ENCODE peak calls at places on chromosomes 3 and 15, in nine cellular contexts. One of them, this sample, is unnamed.
A peak's percentile ranks its signal among the peaks of the same experiment; 100 is the strongest.

GRCh38 chr3:141797819-141798405 is 34.7 kb downstream of the GRK7 start:
- DNase-seq in posterior cingulate gyrus: no peak
- DNase-seq in activated naive CD8-positive, alpha-beta T cell treated with anti-CD3 and anti-CD28 coated beads, Interleukin-2, amount 50 U/mL, for 24 hours: peak; percentile 11
- DNase-seq in thoracic aorta: no peak
- DNase-seq in esophagus squamous epithelium: no peak
- DNase-seq in stimulated activated CD8-positive, alpha-beta memory T cell treated with anti-CD3 and anti-CD28 coated beads, Interleukin-15, amount 100 ng/mL, for 1 hour: no peak
- DNase-seq in SJCRH30: no peak
- DNase-seq in IMR-90: no peak
- DNase-seq in cardiac fibroblast: no peak
- DNase-seq in this sample: no peak

GRCh38 chr15:84722628-84723027 is 6.7 kb upstream of the SEC11A start:
- DNase-seq in posterior cingulate gyrus: no peak
- DNase-seq in activated naive CD8-positive, alpha-beta T cell treated with anti-CD3 and anti-CD28 coated beads, Interleukin-2, amount 50 U/mL, for 24 hours: no peak
- DNase-seq in thoracic aorta: no peak
- DNase-seq in esophagus squamous epithelium: no peak
- DNase-seq in stimulated activated CD8-positive, alpha-beta memory T cell treated with anti-CD3 and anti-CD28 coated beads, Interleukin-15, amount 100 ng/mL, for 1 hour: no peak
- DNase-seq in SJCRH30: no peak
- DNase-seq in IMR-90: no peak
- DNase-seq in cardiac fibroblast: no peak
- DNase-seq in this sample: no peak

GRCh38 chr3:468172-468571 is 271.6 kb downstream of the CHL1 start:
- DNase-seq in posterior cingulate gyrus: no peak
- DNase-seq in activated naive CD8-positive, alpha-beta T cell treated with anti-CD3 and anti-CD28 coated beads, Interleukin-2, amount 50 U/mL, for 24 hours: no peak
- DNase-seq in thoracic aorta: no peak
- DNase-seq in esophagus squamous epithelium: no peak
- DNase-seq in stimulated activated CD8-positive, alpha-beta memory T cell treated with anti-CD3 and anti-CD28 coated beads, Interleukin-15, amount 100 ng/mL, for 1 hour: no peak
- DNase-seq in SJCRH30: peak; percentile 31
- DNase-seq in IMR-90: no peak
- DNase-seq in cardiac fibroblast: no peak
- DNase-seq in this sample: no peak

GRCh38 chr3:87206635-87207034 is 20.5 kb upstream of the CHMP2B start:
- DNase-seq in posterior cingulate gyrus: no peak
- DNase-seq in activated naive CD8-positive, alpha-beta T cell treated with anti-CD3 and anti-CD28 coated beads, Interleukin-2, amount 50 U/mL, for 24 hours: no peak
- DNase-seq in thoracic aorta: no peak
- DNase-seq in esophagus squamous epithelium: no peak
- DNase-seq in stimulated activated CD8-positive, alpha-beta memory T cell treated with anti-CD3 and anti-CD28 coated beads, Interleukin-15, amount 100 ng/mL, for 1 hour: no peak
- DNase-seq in SJCRH30: no peak
- DNase-seq in IMR-90: no peak
- DNase-seq in cardiac fibroblast: no peak
- DNase-seq in this sample: no peak

GRCh38 chr3:87437765-87438164 is 161.4 kb upstream of the POU1F1 start:
- DNase-seq in posterior cingulate gyrus: no peak
- DNase-seq in activated naive CD8-positive, alpha-beta T cell treated with anti-CD3 and anti-CD28 coated beads, Interleukin-2, amount 50 U/mL, for 24 hours: no peak
- DNase-seq in thoracic aorta: no peak
- DNase-seq in esophagus squamous epithelium: no peak
- DNase-seq in stimulated activated CD8-positive, alpha-beta memory T cell treated with anti-CD3 and anti-CD28 coated beads, Interleukin-15, amount 100 ng/mL, for 1 hour: no peak
- DNase-seq in SJCRH30: no peak
- DNase-seq in IMR-90: no peak
- DNase-seq in cardiac fibroblast: no peak
- DNase-seq in this sample: no peak

GRCh38 chr3:174355505-174355904 is 503.6 kb upstream of the NAALADL2 start:
- DNase-seq in posterior cingulate gyrus: no peak
- DNase-seq in activated naive CD8-positive, alpha-beta T cell treated with anti-CD3 and anti-CD28 coated beads, Interleukin-2, amount 50 U/mL, for 24 hours: no peak
- DNase-seq in thoracic aorta: no peak
- DNase-seq in esophagus squamous epithelium: no peak
- DNase-seq in stimulated activated CD8-positive, alpha-beta memory T cell treated with anti-CD3 and anti-CD28 coated beads, Interleukin-15, amount 100 ng/mL, for 1 hour: no peak
- DNase-seq in SJCRH30: peak; percentile 38
- DNase-seq in IMR-90: peak; percentile 28
- DNase-seq in cardiac fibroblast: peak; percentile 30
- DNase-seq in this sample: no peak

GRCh38 chr15:31480356-31481058 is 153.9 kb downstream of the KLF13 start:
- DNase-seq in posterior cingulate gyrus: no peak
- DNase-seq in activated naive CD8-positive, alpha-beta T cell treated with anti-CD3 and anti-CD28 coated beads, Interleukin-2, amount 50 U/mL, for 24 hours: no peak
- DNase-seq in thoracic aorta: no peak
- DNase-seq in esophagus squamous epithelium: no peak
- DNase-seq in stimulated activated CD8-positive, alpha-beta memory T cell treated with anti-CD3 and anti-CD28 coated beads, Interleukin-15, amount 100 ng/mL, for 1 hour: no peak
- DNase-seq in SJCRH30: no peak
- DNase-seq in IMR-90: no peak
- DNase-seq in cardiac fibroblast: no peak
- DNase-seq in this sample: peak; percentile 18

GRCh38 chr15:99708563-99708962 is 24.7 kb downstream of the LYSMD4 start:
- DNase-seq in posterior cingulate gyrus: peak; percentile 47
- DNase-seq in activated naive CD8-positive, alpha-beta T cell treated with anti-CD3 and anti-CD28 coated beads, Interleukin-2, amount 50 U/mL, for 24 hours: no peak
- DNase-seq in thoracic aorta: peak; percentile 69
- DNase-seq in esophagus squamous epithelium: no peak
- DNase-seq in stimulated activated CD8-positive, alpha-beta memory T cell treated with anti-CD3 and anti-CD28 coated beads, Interleukin-15, amount 100 ng/mL, for 1 hour: no peak
- DNase-seq in SJCRH30: no peak
- DNase-seq in IMR-90: peak; percentile 91
- DNase-seq in cardiac fibroblast: peak; percentile 93
- DNase-seq in this sample: no peak

GRCh38 chr3:39404943-39405686 is 1.4 kb upstream of the RPSA start:
- DNase-seq in posterior cingulate gyrus: no peak
- DNase-seq in activated naive CD8-positive, alpha-beta T cell treated with anti-CD3 and anti-CD28 coated beads, Interleukin-2, amount 50 U/mL, for 24 hours: no peak
- DNase-seq in thoracic aorta: no peak
- DNase-seq in esophagus squamous epithelium: no peak
- DNase-seq in stimulated activated CD8-positive, alpha-beta memory T cell treated with anti-CD3 and anti-CD28 coated beads, Interleukin-15, amount 100 ng/mL, for 1 hour: no peak
- DNase-seq in SJCRH30: no peak
- DNase-seq in IMR-90: no peak
- DNase-seq in cardiac fibroblast: no peak
- DNase-seq in this sample: no peak

GRCh38 chr15:49675051-49675450 is 54.2 kb downstream of the DTWD1 start:
- DNase-seq in posterior cingulate gyrus: no peak
- DNase-seq in activated naive CD8-positive, alpha-beta T cell treated with anti-CD3 and anti-CD28 coated beads, Interleukin-2, amount 50 U/mL, for 24 hours: no peak
- DNase-seq in thoracic aorta: no peak
- DNase-seq in esophagus squamous epithelium: no peak
- DNase-seq in stimulated activated CD8-positive, alpha-beta memory T cell treated with anti-CD3 and anti-CD28 coated beads, Interleukin-15, amount 100 ng/mL, for 1 hour: no peak
- DNase-seq in SJCRH30: peak; percentile 9
- DNase-seq in IMR-90: peak; percentile 87
- DNase-seq in cardiac fibroblast: peak; percentile 82
- DNase-seq in this sample: no peak

GRCh38 chr3:116145613-116146012 is 299.7 kb downstream of the LSAMP start:
- DNase-seq in posterior cingulate gyrus: no peak
- DNase-seq in activated naive CD8-positive, alpha-beta T cell treated with anti-CD3 and anti-CD28 coated beads, Interleukin-2, amount 50 U/mL, for 24 hours: no peak
- DNase-seq in thoracic aorta: no peak
- DNase-seq in esophagus squamous epithelium: no peak
- DNase-seq in stimulated activated CD8-positive, alpha-beta memory T cell treated with anti-CD3 and anti-CD28 coated beads, Interleukin-15, amount 100 ng/mL, for 1 hour: no peak
- DNase-seq in SJCRH30: no peak
- DNase-seq in IMR-90: no peak
- DNase-seq in cardiac fibroblast: no peak
- DNase-seq in this sample: no peak

GRCh38 chr3:32686713-32687112 is 1.7 kb downstream of the CNOT10 start:
- DNase-seq in posterior cingulate gyrus: no peak
- DNase-seq in activated naive CD8-positive, alpha-beta T cell treated with anti-CD3 and anti-CD28 coated beads, Interleukin-2, amount 50 U/mL, for 24 hours: no peak
- DNase-seq in thoracic aorta: no peak
- DNase-seq in esophagus squamous epithelium: no peak
- DNase-seq in stimulated activated CD8-positive, alpha-beta memory T cell treated with anti-CD3 and anti-CD28 coated beads, Interleukin-15, amount 100 ng/mL, for 1 hour: no peak
- DNase-seq in SJCRH30: no peak
- DNase-seq in IMR-90: no peak
- DNase-seq in cardiac fibroblast: no peak
- DNase-seq in this sample: no peak

GRCh38 chr3:43691120-43692002 is 623 bp downstream of the ABHD5 start:
- DNase-seq in posterior cingulate gyrus: no peak
- DNase-seq in activated naive CD8-positive, alpha-beta T cell treated with anti-CD3 and anti-CD28 coated beads, Interleukin-2, amount 50 U/mL, for 24 hours: peak; percentile 52
- DNase-seq in thoracic aorta: peak; percentile 36
- DNase-seq in esophagus squamous epithelium: no peak
- DNase-seq in stimulated activated CD8-positive, alpha-beta memory T cell treated with anti-CD3 and anti-CD28 coated beads, Interleukin-15, amount 100 ng/mL, for 1 hour: no peak
- DNase-seq in SJCRH30: peak; percentile 59
- DNase-seq in IMR-90: peak; percentile 22
- DNase-seq in cardiac fibroblast: peak; percentile 54
- DNase-seq in this sample: peak; percentile 57

GRCh38 chr15:48402778-48403177 is 71.5 kb downstream of the DUT start:
- DNase-seq in posterior cingulate gyrus: no peak
- DNase-seq in activated naive CD8-positive, alpha-beta T cell treated with anti-CD3 and anti-CD28 coated beads, Interleukin-2, amount 50 U/mL, for 24 hours: no peak
- DNase-seq in thoracic aorta: no peak
- DNase-seq in esophagus squamous epithelium: no peak
- DNase-seq in stimulated activated CD8-positive, alpha-beta memory T cell treated with anti-CD3 and anti-CD28 coated beads, Interleukin-15, amount 100 ng/mL, for 1 hour: no peak
- DNase-seq in SJCRH30: peak; percentile 13
- DNase-seq in IMR-90: no peak
- DNase-seq in cardiac fibroblast: no peak
- DNase-seq in this sample: no peak

GRCh38 chr3:191065183-191065805 is 133.7 kb upstream of the OSTN start:
- DNase-seq in posterior cingulate gyrus: no peak
- DNase-seq in activated naive CD8-positive, alpha-beta T cell treated with anti-CD3 and anti-CD28 coated beads, Interleukin-2, amount 50 U/mL, for 24 hours: no peak
- DNase-seq in thoracic aorta: no peak
- DNase-seq in esophagus squamous epithelium: no peak
- DNase-seq in stimulated activated CD8-positive, alpha-beta memory T cell treated with anti-CD3 and anti-CD28 coated beads, Interleukin-15, amount 100 ng/mL, for 1 hour: no peak
- DNase-seq in SJCRH30: no peak
- DNase-seq in IMR-90: peak; percentile 80
- DNase-seq in cardiac fibroblast: peak; percentile 36
- DNase-seq in this sample: no peak

GRCh38 chr15:74958320-74958907 is 1.8 kb upstream of the RPP25 start:
- DNase-seq in posterior cingulate gyrus: peak; percentile 29
- DNase-seq in activated naive CD8-positive, alpha-beta T cell treated with anti-CD3 and anti-CD28 coated beads, Interleukin-2, amount 50 U/mL, for 24 hours: no peak
- DNase-seq in thoracic aorta: peak; percentile 32
- DNase-seq in esophagus squamous epithelium: no peak
- DNase-seq in stimulated activated CD8-positive, alpha-beta memory T cell treated with anti-CD3 and anti-CD28 coated beads, Interleukin-15, amount 100 ng/mL, for 1 hour: no peak
- DNase-seq in SJCRH30: peak; percentile 26
- DNase-seq in IMR-90: no peak
- DNase-seq in cardiac fibroblast: peak; percentile 52
- DNase-seq in this sample: no peak

GRCh38 chr3:74375653-74376052 is 238.8 kb downstream of the CNTN3 start:
- DNase-seq in posterior cingulate gyrus: no peak
- DNase-seq in activated naive CD8-positive, alpha-beta T cell treated with anti-CD3 and anti-CD28 coated beads, Interleukin-2, amount 50 U/mL, for 24 hours: no peak
- DNase-seq in thoracic aorta: no peak
- DNase-seq in esophagus squamous epithelium: no peak
- DNase-seq in stimulated activated CD8-positive, alpha-beta memory T cell treated with anti-CD3 and anti-CD28 coated beads, Interleukin-15, amount 100 ng/mL, for 1 hour: no peak
- DNase-seq in SJCRH30: no peak
- DNase-seq in IMR-90: no peak
- DNase-seq in cardiac fibroblast: no peak
- DNase-seq in this sample: no peak

GRCh38 chr15:26716069-26716468 is 56.8 kb downstream of the GABRB3 start:
- DNase-seq in posterior cingulate gyrus: no peak
- DNase-seq in activated naive CD8-positive, alpha-beta T cell treated with anti-CD3 and anti-CD28 coated beads, Interleukin-2, amount 50 U/mL, for 24 hours: no peak
- DNase-seq in thoracic aorta: no peak
- DNase-seq in esophagus squamous epithelium: no peak
- DNase-seq in stimulated activated CD8-positive, alpha-beta memory T cell treated with anti-CD3 and anti-CD28 coated beads, Interleukin-15, amount 100 ng/mL, for 1 hour: no peak
- DNase-seq in SJCRH30: no peak
- DNase-seq in IMR-90: no peak
- DNase-seq in cardiac fibroblast: no peak
- DNase-seq in this sample: no peak

GRCh38 chr3:187522293-187522692 is 147.9 kb downstream of the SST start:
- DNase-seq in posterior cingulate gyrus: no peak
- DNase-seq in activated naive CD8-positive, alpha-beta T cell treated with anti-CD3 and anti-CD28 coated beads, Interleukin-2, amount 50 U/mL, for 24 hours: no peak
- DNase-seq in thoracic aorta: no peak
- DNase-seq in esophagus squamous epithelium: no peak
- DNase-seq in stimulated activated CD8-positive, alpha-beta memory T cell treated with anti-CD3 and anti-CD28 coated beads, Interleukin-15, amount 100 ng/mL, for 1 hour: no peak
- DNase-seq in SJCRH30: no peak
- DNase-seq in IMR-90: no peak
- DNase-seq in cardiac fibroblast: no peak
- DNase-seq in this sample: no peak

GRCh38 chr15:57156210-57156887 is 220.0 kb upstream of the CGNL1 start:
- DNase-seq in posterior cingulate gyrus: peak; percentile 47
- DNase-seq in activated naive CD8-positive, alpha-beta T cell treated with anti-CD3 and anti-CD28 coated beads, Interleukin-2, amount 50 U/mL, for 24 hours: no peak
- DNase-seq in thoracic aorta: no peak
- DNase-seq in esophagus squamous epithelium: no peak
- DNase-seq in stimulated activated CD8-positive, alpha-beta memory T cell treated with anti-CD3 and anti-CD28 coated beads, Interleukin-15, amount 100 ng/mL, for 1 hour: no peak
- DNase-seq in SJCRH30: no peak
- DNase-seq in IMR-90: no peak
- DNase-seq in cardiac fibroblast: peak; percentile 55
- DNase-seq in this sample: peak; percentile 14

GRCh38 chr3:27910456-27910855 is 188.3 kb upstream of the EOMES start:
- DNase-seq in posterior cingulate gyrus: no peak
- DNase-seq in activated naive CD8-positive, alpha-beta T cell treated with anti-CD3 and anti-CD28 coated beads, Interleukin-2, amount 50 U/mL, for 24 hours: no peak
- DNase-seq in thoracic aorta: no peak
- DNase-seq in esophagus squamous epithelium: no peak
- DNase-seq in stimulated activated CD8-positive, alpha-beta memory T cell treated with anti-CD3 and anti-CD28 coated beads, Interleukin-15, amount 100 ng/mL, for 1 hour: no peak
- DNase-seq in SJCRH30: no peak
- DNase-seq in IMR-90: no peak
- DNase-seq in cardiac fibroblast: peak; percentile 24
- DNase-seq in this sample: no peak

GRCh38 chr3:171878441-171879225 is 35.5 kb downstream of the TMEM212 start:
- DNase-seq in posterior cingulate gyrus: no peak
- DNase-seq in activated naive CD8-positive, alpha-beta T cell treated with anti-CD3 and anti-CD28 coated beads, Interleukin-2, amount 50 U/mL, for 24 hours: no peak
- DNase-seq in thoracic aorta: no peak
- DNase-seq in esophagus squamous epithelium: no peak
- DNase-seq in stimulated activated CD8-positive, alpha-beta memory T cell treated with anti-CD3 and anti-CD28 coated beads, Interleukin-15, amount 100 ng/mL, for 1 hour: no peak
- DNase-seq in SJCRH30: peak; percentile 32
- DNase-seq in IMR-90: peak; percentile 71
- DNase-seq in cardiac fibroblast: peak; percentile 84
- DNase-seq in this sample: no peak

GRCh38 chr3:179189764-179190163 is 41.6 kb downstream of the PIK3CA start:
- DNase-seq in posterior cingulate gyrus: no peak
- DNase-seq in activated naive CD8-positive, alpha-beta T cell treated with anti-CD3 and anti-CD28 coated beads, Interleukin-2, amount 50 U/mL, for 24 hours: no peak
- DNase-seq in thoracic aorta: no peak
- DNase-seq in esophagus squamous epithelium: no peak
- DNase-seq in stimulated activated CD8-positive, alpha-beta memory T cell treated with anti-CD3 and anti-CD28 coated beads, Interleukin-15, amount 100 ng/mL, for 1 hour: no peak
- DNase-seq in SJCRH30: peak; percentile 82
- DNase-seq in IMR-90: peak; percentile 84
- DNase-seq in cardiac fibroblast: peak; percentile 86
- DNase-seq in this sample: no peak

GRCh38 chr3:143643905-143644304 is 204.4 kb downstream of the SLC9A9 start:
- DNase-seq in posterior cingulate gyrus: no peak
- DNase-seq in activated naive CD8-positive, alpha-beta T cell treated with anti-CD3 and anti-CD28 coated beads, Interleukin-2, amount 50 U/mL, for 24 hours: no peak
- DNase-seq in thoracic aorta: no peak
- DNase-seq in esophagus squamous epithelium: no peak
- DNase-seq in stimulated activated CD8-positive, alpha-beta memory T cell treated with anti-CD3 and anti-CD28 coated beads, Interleukin-15, amount 100 ng/mL, for 1 hour: no peak
- DNase-seq in SJCRH30: no peak
- DNase-seq in IMR-90: no peak
- DNase-seq in cardiac fibroblast: no peak
- DNase-seq in this sample: no peak

GRCh38 chr3:114929971-114930732 is 216.9 kb downstream of the ZBTB20 start:
- DNase-seq in posterior cingulate gyrus: no peak
- DNase-seq in activated naive CD8-positive, alpha-beta T cell treated with anti-CD3 and anti-CD28 coated beads, Interleukin-2, amount 50 U/mL, for 24 hours: no peak
- DNase-seq in thoracic aorta: no peak
- DNase-seq in esophagus squamous epithelium: no peak
- DNase-seq in stimulated activated CD8-positive, alpha-beta memory T cell treated with anti-CD3 and anti-CD28 coated beads, Interleukin-15, amount 100 ng/mL, for 1 hour: no peak
- DNase-seq in SJCRH30: no peak
- DNase-seq in IMR-90: no peak
- DNase-seq in cardiac fibroblast: no peak
- DNase-seq in this sample: no peak

GRCh38 chr15:37967788-37968187 is 33.3 kb downstream of the TMCO5A start:
- DNase-seq in posterior cingulate gyrus: no peak
- DNase-seq in activated naive CD8-positive, alpha-beta T cell treated with anti-CD3 and anti-CD28 coated beads, Interleukin-2, amount 50 U/mL, for 24 hours: no peak
- DNase-seq in thoracic aorta: no peak
- DNase-seq in esophagus squamous epithelium: no peak
- DNase-seq in stimulated activated CD8-positive, alpha-beta memory T cell treated with anti-CD3 and anti-CD28 coated beads, Interleukin-15, amount 100 ng/mL, for 1 hour: no peak
- DNase-seq in SJCRH30: no peak
- DNase-seq in IMR-90: no peak
- DNase-seq in cardiac fibroblast: no peak
- DNase-seq in this sample: no peak

GRCh38 chr3:169400874-169401273 is 262.6 kb downstream of the MECOM start:
- DNase-seq in posterior cingulate gyrus: no peak
- DNase-seq in activated naive CD8-positive, alpha-beta T cell treated with anti-CD3 and anti-CD28 coated beads, Interleukin-2, amount 50 U/mL, for 24 hours: no peak
- DNase-seq in thoracic aorta: no peak
- DNase-seq in esophagus squamous epithelium: no peak
- DNase-seq in stimulated activated CD8-positive, alpha-beta memory T cell treated with anti-CD3 and anti-CD28 coated beads, Interleukin-15, amount 100 ng/mL, for 1 hour: no peak
- DNase-seq in SJCRH30: peak; percentile 61
- DNase-seq in IMR-90: no peak
- DNase-seq in cardiac fibroblast: no peak
- DNase-seq in this sample: no peak

GRCh38 chr15:91224750-91225380 is 124.8 kb downstream of the SV2B start:
- DNase-seq in posterior cingulate gyrus: peak; percentile 16
- DNase-seq in activated naive CD8-positive, alpha-beta T cell treated with anti-CD3 and anti-CD28 coated beads, Interleukin-2, amount 50 U/mL, for 24 hours: no peak
- DNase-seq in thoracic aorta: no peak
- DNase-seq in esophagus squamous epithelium: no peak
- DNase-seq in stimulated activated CD8-positive, alpha-beta memory T cell treated with anti-CD3 and anti-CD28 coated beads, Interleukin-15, amount 100 ng/mL, for 1 hour: no peak
- DNase-seq in SJCRH30: peak; percentile 66
- DNase-seq in IMR-90: peak; percentile 41
- DNase-seq in cardiac fibroblast: peak; percentile 41
- DNase-seq in this sample: no peak

GRCh38 chr3:143045639-143046038 is 44.3 kb downstream of the U2SURP start:
- DNase-seq in posterior cingulate gyrus: no peak
- DNase-seq in activated naive CD8-positive, alpha-beta T cell treated with anti-CD3 and anti-CD28 coated beads, Interleukin-2, amount 50 U/mL, for 24 hours: no peak
- DNase-seq in thoracic aorta: no peak
- DNase-seq in esophagus squamous epithelium: no peak
- DNase-seq in stimulated activated CD8-positive, alpha-beta memory T cell treated with anti-CD3 and anti-CD28 coated beads, Interleukin-15, amount 100 ng/mL, for 1 hour: no peak
- DNase-seq in SJCRH30: no peak
- DNase-seq in IMR-90: no peak
- DNase-seq in cardiac fibroblast: no peak
- DNase-seq in this sample: no peak

GRCh38 chr15:67771201-67771600 is 54.1 kb upstream of the SKOR1 start:
- DNase-seq in posterior cingulate gyrus: no peak
- DNase-seq in activated naive CD8-positive, alpha-beta T cell treated with anti-CD3 and anti-CD28 coated beads, Interleukin-2, amount 50 U/mL, for 24 hours: no peak
- DNase-seq in thoracic aorta: no peak
- DNase-seq in esophagus squamous epithelium: no peak
- DNase-seq in stimulated activated CD8-positive, alpha-beta memory T cell treated with anti-CD3 and anti-CD28 coated beads, Interleukin-15, amount 100 ng/mL, for 1 hour: no peak
- DNase-seq in SJCRH30: peak; percentile 84
- DNase-seq in IMR-90: no peak
- DNase-seq in cardiac fibroblast: no peak
- DNase-seq in this sample: no peak

GRCh38 chr3:118526758-118527526 is 507.7 kb downstream of the IGSF11 start:
- DNase-seq in posterior cingulate gyrus: no peak
- DNase-seq in activated naive CD8-positive, alpha-beta T cell treated with anti-CD3 and anti-CD28 coated beads, Interleukin-2, amount 50 U/mL, for 24 hours: no peak
- DNase-seq in thoracic aorta: no peak
- DNase-seq in esophagus squamous epithelium: no peak
- DNase-seq in stimulated activated CD8-positive, alpha-beta memory T cell treated with anti-CD3 and anti-CD28 coated beads, Interleukin-15, amount 100 ng/mL, for 1 hour: no peak
- DNase-seq in SJCRH30: no peak
- DNase-seq in IMR-90: no peak
- DNase-seq in cardiac fibroblast: no peak
- DNase-seq in this sample: no peak